ENCODE peak calls at places on chromosomes 3 and 15, in nine cellular contexts. V, Y, K, D, J, P, Z, G and U are unnamed samples.

GRCh38 chr3:123843668-123844067 is 40.5 kb downstream of the MYLK start:
- DNase-seq in V (no peak), Y (peak), K (no peak), D (no peak), J (no peak), P (no peak), Z (no peak), G (no peak), U (no peak)

GRCh38 chr3:141255864-141256263 is 24.2 kb downstream of the PXYLP1 start:
- DNase-seq in V (no peak), Y (no peak), K (no peak), D (no peak), J (peak), P (no peak), Z (no peak), G (no peak), U (peak)

GRCh38 chr15:65008989-65009388 is 19.3 kb upstream of the SPG21 start:
- DNase-seq in V (no peak), Y (no peak), K (no peak), D (no peak), J (no peak), P (no peak), Z (no peak), G (no peak), U (no peak)

GRCh38 chr15:97750071-97750470 is 210.4 kb upstream of the ARRDC4 start:
- DNase-seq in V (no peak), Y (no peak), K (no peak), D (no peak), J (no peak), P (no peak), Z (no peak), G (no peak), U (no peak)

GRCh38 chr15:87582169-87582568 is 674.4 kb downstream of the NTRK3 start:
- DNase-seq in V (no peak), Y (no peak), K (no peak), D (no peak), J (no peak), P (no peak), Z (no peak), G (no peak), U (no peak)

GRCh38 chr3:129827765-129828164 is 65.7 kb downstream of the TMCC1 start:
- DNase-seq in V (no peak), Y (no peak), K (no peak), D (no peak), J (no peak), P (no peak), Z (peak), G (no peak), U (no peak)

GRCh38 chr3:153142961-153143360 is 19.1 kb upstream of the RAP2B start:
- DNase-seq in V (no peak), Y (peak), K (no peak), D (no peak), J (no peak), P (no peak), Z (no peak), G (no peak), U (no peak)

GRCh38 chr3:98445949-98446406 is 17.0 kb upstream of the OR5K1 start:
- DNase-seq in V (no peak), Y (no peak), K (no peak), D (no peak), J (no peak), P (no peak), Z (no peak), G (no peak), U (no peak)

GRCh38 chr15:58043192-58043903 is 22.2 kb downstream of the ALDH1A2 start:
- DNase-seq in V (no peak), Y (peak), K (no peak), D (no peak), J (peak), P (no peak), Z (peak), G (peak), U (peak)

GRCh38 chr15:39530446-39531342 is 50.2 kb upstream of the THBS1 start:
- DNase-seq in V (no peak), Y (peak), K (no peak), D (no peak), J (no peak), P (peak), Z (no peak), G (peak), U (no peak)

GRCh38 chr3:67526246-67526645 is 128.2 kb downstream of the SUCLG2 start:
- DNase-seq in V (no peak), Y (peak), K (no peak), D (no peak), J (no peak), P (no peak), Z (no peak), G (no peak), U (no peak)

DNA sequence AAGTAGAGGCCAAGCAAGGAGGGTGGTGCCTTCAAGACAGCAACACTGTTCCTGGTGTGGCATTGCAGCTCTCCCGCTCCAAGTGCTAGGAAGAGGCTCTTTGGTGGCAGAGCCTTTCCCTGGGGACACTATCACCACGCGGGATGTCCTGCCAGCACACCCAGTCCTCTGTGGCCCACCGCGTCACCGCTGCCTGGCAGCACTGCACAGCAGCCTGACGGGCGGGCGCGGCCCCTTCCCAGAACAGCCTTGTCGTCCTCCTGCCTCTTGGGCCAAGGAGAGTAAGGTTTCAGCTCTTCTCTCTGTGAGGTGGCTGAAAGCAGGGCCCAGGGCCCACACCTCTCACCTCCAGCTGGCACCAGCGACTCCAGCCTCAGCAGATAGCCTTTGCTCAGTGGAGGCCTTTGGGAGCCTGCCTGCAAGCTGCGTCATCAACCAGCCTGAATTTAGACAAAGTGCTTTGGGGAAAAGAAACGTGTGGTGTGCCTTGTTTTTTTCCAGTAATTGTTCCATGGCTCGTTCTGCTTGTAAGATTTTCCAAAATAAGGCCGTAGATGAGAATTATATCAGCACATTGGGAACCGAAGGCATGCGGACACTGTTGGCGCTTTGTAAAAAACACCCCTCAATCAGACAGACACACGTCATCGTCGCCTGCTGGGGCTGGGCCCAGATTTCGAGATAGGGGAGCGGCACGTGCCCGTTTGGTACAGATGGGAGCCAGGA is 65.0 kb downstream of the AAGAB start:
- DNase-seq in V (no peak), Y (peak), K (peak), D (peak), J (peak), P (no peak), Z (no peak), G (peak), U (no peak)
- TF ChIP-seq POLR2A in V (no peak), Y (no peak), K (no peak), D (no peak), J (no peak), P (no peak), Z (no peak), G (no peak), U (no peak)

GRCh38 chr3:184334470-184335158 is 2.8 kb upstream of the FAM131A start:
- DNase-seq in V (peak), Y (peak), K (no peak), D (no peak), J (no peak), P (no peak), Z (no peak), G (no peak), U (peak)
- TF ChIP-seq POLR2A in V (no peak), Y (no peak), K (no peak), D (no peak), J (no peak), P (no peak), Z (no peak), G (no peak), U (no peak)

GRCh38 chr3:122074621-122075265 is 19.6 kb downstream of the CD86 start:
- DNase-seq in V (no peak), Y (no peak), K (no peak), D (peak), J (no peak), P (no peak), Z (peak), G (no peak), U (no peak)
- TF ChIP-seq POLR2A in V (no peak), Y (no peak), K (no peak), D (no peak), J (no peak), P (no peak), Z (no peak), G (no peak), U (no peak)

GRCh38 chr15:70035719-70036077 is 62.0 kb downstream of the TLE3 start:
- DNase-seq in V (no peak), Y (no peak), K (no peak), D (peak), J (no peak), P (no peak), Z (peak), G (no peak), U (no peak)
- TF ChIP-seq POLR2A in V (no peak), Y (no peak), K (no peak), D (no peak), J (no peak), P (no peak), Z (no peak), G (no peak), U (no peak)